ENCODE peak calls at places on chromosome 11, in nine cellular contexts. X is stimulated activated naive CD8-positive, alpha-beta T cell treated with anti-CD3 and anti-CD28 coated beads, Interleukin-15, Interleukin-2, amounts not matched to agents 100 U/mL and 50 U/mL, for 24 hours; S is NCI-H226; B is NCI-H1092 treated with DMSO at 0.1 percent for 48 hours; R is T-cell; U is stimulated activated naive CD4-positive, alpha-beta T cell treated with Interleukin-2 at 50 U/mL for 16 hours; O is GM23248; F is AG09309; H is H7. P is an unnamed sample.

GRCh38 chr11:61820174-61820573 is 3.4 kb upstream of the FADS1 start:
- DNase-seq in X (no peak), S (peak), B (no peak), R (no peak), U (no peak), O (peak), F (no peak), H (no peak), P (no peak)

GRCh38 chr11:11363674-11364073 is 10.6 kb upstream of the CSNK2A3 start:
- DNase-seq in X (no peak), S (no peak), B (no peak), R (no peak), U (no peak), O (no peak), F (no peak), H (no peak), P (no peak)

GRCh38 chr11:92152245-92152644 is 72.4 kb upstream of the FAT3 start:
- DNase-seq in X (no peak), S (no peak), B (no peak), R (no peak), U (no peak), O (peak), F (no peak), H (peak), P (no peak)

GRCh38 chr11:107857550-107858216 is 904 bp downstream of the SLC35F2 start:
- DNase-seq in X (peak), S (no peak), B (no peak), R (no peak), U (no peak), O (peak), F (no peak), H (no peak), P (peak)

GRCh38 chr11:74282863-74283484 is 28.5 kb downstream of the P4HA3 start:
- DNase-seq in X (no peak), S (no peak), B (no peak), R (no peak), U (no peak), O (peak), F (no peak), H (no peak), P (peak)

GRCh38 chr11:64967376-64967775 is 4.5 kb downstream of the MAJIN start:
- DNase-seq in X (no peak), S (no peak), B (no peak), R (no peak), U (no peak), O (no peak), F (no peak), H (no peak), P (no peak)

GRCh38 chr11:65479184-65480145 is 19.4 kb upstream of the MALAT1 start:
- DNase-seq in X (no peak), S (peak), B (peak), R (no peak), U (no peak), O (peak), F (peak), H (peak), P (peak)

GRCh38 chr11:66704659-66705360 is 24.2 kb downstream of the SPTBN2 start:
- DNase-seq in X (no peak), S (no peak), B (no peak), R (no peak), U (no peak), O (no peak), F (no peak), H (no peak), P (no peak)

GRCh38 chr11:117887431-117888139 is 11.1 kb upstream of the FXYD6 start:
- DNase-seq in X (no peak), S (no peak), B (no peak), R (no peak), U (no peak), O (no peak), F (no peak), H (no peak), P (peak)

GRCh38 chr11:63699906-63700305 is 18.6 kb downstream of the RTN3 start:
- DNase-seq in X (no peak), S (no peak), B (no peak), R (no peak), U (no peak), O (no peak), F (no peak), H (no peak), P (peak)

GRCh38 chr11:66293777-66294625 is 2.3 kb downstream of the TMEM151A start:
- DNase-seq in X (no peak), S (no peak), B (no peak), R (no peak), U (no peak), O (no peak), F (no peak), H (peak), P (no peak)

GRCh38 chr11:75534291-75535038 is 8.7 kb upstream of the GDPD5 start:
- DNase-seq in X (no peak), S (no peak), B (no peak), R (no peak), U (no peak), O (peak), F (no peak), H (no peak), P (no peak)

GRCh38 chr11:87866951-87867350 is 308.3 kb downstream of the RAB38 start:
- DNase-seq in X (no peak), S (no peak), B (no peak), R (no peak), U (no peak), O (no peak), F (no peak), H (no peak), P (no peak)

GRCh38 chr11:44427432-44427831 is 117.5 kb upstream of the ALX4 start:
- DNase-seq in X (peak), S (no peak), B (no peak), R (no peak), U (no peak), O (no peak), F (no peak), H (peak), P (no peak)

GRCh38 chr11:111413849-111414248 is 34.8 kb upstream of the POU2AF1 start:
- DNase-seq in X (peak), S (no peak), B (no peak), R (no peak), U (peak), O (no peak), F (no peak), H (no peak), P (no peak)

GRCh38 chr11:65424200-65425104 is 1.9 kb downstream of the NEAT1 start:
- DNase-seq in X (peak), S (no peak), B (no peak), R (peak), U (peak), O (peak), F (peak), H (peak), P (no peak)

GRCh38 chr11:1854949-1855885 is 2.3 kb downstream of the LSP1 start:
- DNase-seq in X (peak), S (no peak), B (no peak), R (no peak), U (peak), O (no peak), F (no peak), H (no peak), P (no peak)

GRCh38 chr11:43756575-43756974 is 76.0 kb downstream of the HSD17B12 start:
- DNase-seq in X (no peak), S (no peak), B (no peak), R (no peak), U (no peak), O (peak), F (no peak), H (no peak), P (no peak)

GRCh38 chr11:69311767-69312385 is 17.9 kb downstream of the MYEOV start:
- DNase-seq in X (peak), S (no peak), B (peak), R (peak), U (no peak), O (no peak), F (no peak), H (peak), P (no peak)

GRCh38 chr11:119483341-119483880 is 60.4 kb upstream of the THY1 start:
- DNase-seq in X (no peak), S (no peak), B (no peak), R (no peak), U (no peak), O (no peak), F (no peak), H (peak), P (no peak)